ENCODE peak calls at places on chromosome 5, in eight cellular contexts. One of them, this sample, is unnamed.

GRCh38 chr5:159211712-159212111 is 2.4 kb upstream of the RNF145 start:
- DNase-seq in NCI-H2029 treated with DMSO at 0.1 percent for 48 hours: no peak
- DNase-seq in ovary: no peak
- DNase-seq in SW 1271: no peak
- DNase-seq in activated CD8-positive, alpha-beta memory T cell treated with anti-CD3 and anti-CD28 coated beads for 48 hours: no peak
- DNase-seq in GM12892: no peak
- DNase-seq in activated CD4-positive, alpha-beta T cell treated with anti-CD3 and anti-CD28 coated beads, Interleukin-2, amount 50 U/mL, for 1 hour: no peak
- DNase-seq in tibial artery: no peak
- DNase-seq in this sample: no peak

GRCh38 chr5:176793736-176794135 is 16.6 kb upstream of the UNC5A start:
- DNase-seq in tibial artery: no peak
- DNase-seq in activated CD8-positive, alpha-beta memory T cell treated with anti-CD3 and anti-CD28 coated beads for 48 hours: no peak
- DNase-seq in ovary: no peak
- DNase-seq in activated CD4-positive, alpha-beta T cell treated with anti-CD3 and anti-CD28 coated beads, Interleukin-2, amount 50 U/mL, for 1 hour: no peak
- DNase-seq in NCI-H2029 treated with DMSO at 0.1 percent for 48 hours: no peak
- DNase-seq in SW 1271: no peak
- DNase-seq in GM12892: no peak
- DNase-seq in this sample: no peak

GRCh38 chr5:121325930-121326329 is 525.8 kb upstream of the FTMT start:
- DNase-seq in activated CD4-positive, alpha-beta T cell treated with anti-CD3 and anti-CD28 coated beads, Interleukin-2, amount 50 U/mL, for 1 hour: no peak
- DNase-seq in GM12892: no peak
- DNase-seq in ovary: no peak
- DNase-seq in SW 1271: no peak
- DNase-seq in tibial artery: no peak
- DNase-seq in activated CD8-positive, alpha-beta memory T cell treated with anti-CD3 and anti-CD28 coated beads for 48 hours: no peak
- DNase-seq in NCI-H2029 treated with DMSO at 0.1 percent for 48 hours: no peak
- DNase-seq in this sample: no peak

GRCh38 chr5:3120013-3120412 is 368.5 kb upstream of the IRX2 start:
- DNase-seq in GM12892: no peak
- DNase-seq in NCI-H2029 treated with DMSO at 0.1 percent for 48 hours: no peak
- DNase-seq in tibial artery: no peak
- DNase-seq in activated CD8-positive, alpha-beta memory T cell treated with anti-CD3 and anti-CD28 coated beads for 48 hours: no peak
- DNase-seq in ovary: no peak
- DNase-seq in SW 1271: no peak
- DNase-seq in activated CD4-positive, alpha-beta T cell treated with anti-CD3 and anti-CD28 coated beads, Interleukin-2, amount 50 U/mL, for 1 hour: no peak
- DNase-seq in this sample: no peak

GRCh38 chr5:91499943-91500531 is 116.9 kb upstream of the ARRDC3 start:
- DNase-seq in GM12892: no peak
- DNase-seq in activated CD4-positive, alpha-beta T cell treated with anti-CD3 and anti-CD28 coated beads, Interleukin-2, amount 50 U/mL, for 1 hour: no peak
- DNase-seq in ovary: no peak
- DNase-seq in activated CD8-positive, alpha-beta memory T cell treated with anti-CD3 and anti-CD28 coated beads for 48 hours: no peak
- DNase-seq in NCI-H2029 treated with DMSO at 0.1 percent for 48 hours: peak; percentile 44
- DNase-seq in SW 1271: peak; percentile 68
- DNase-seq in tibial artery: no peak
- DNase-seq in this sample: no peak

GRCh38 chr5:633521-633955 is 21.4 kb downstream of the CEP72 start:
- DNase-seq in activated CD8-positive, alpha-beta memory T cell treated with anti-CD3 and anti-CD28 coated beads for 48 hours: no peak
- DNase-seq in tibial artery: no peak
- DNase-seq in SW 1271: no peak
- DNase-seq in GM12892: no peak
- DNase-seq in activated CD4-positive, alpha-beta T cell treated with anti-CD3 and anti-CD28 coated beads, Interleukin-2, amount 50 U/mL, for 1 hour: no peak
- DNase-seq in ovary: no peak
- DNase-seq in NCI-H2029 treated with DMSO at 0.1 percent for 48 hours: no peak
- DNase-seq in this sample: no peak

GRCh38 chr5:118967059-118967508 is 21.3 kb downstream of the DTWD2 start:
- DNase-seq in ovary: no peak
- DNase-seq in activated CD4-positive, alpha-beta T cell treated with anti-CD3 and anti-CD28 coated beads, Interleukin-2, amount 50 U/mL, for 1 hour: no peak
- DNase-seq in NCI-H2029 treated with DMSO at 0.1 percent for 48 hours: no peak
- DNase-seq in GM12892: no peak
- DNase-seq in SW 1271: no peak
- DNase-seq in activated CD8-positive, alpha-beta memory T cell treated with anti-CD3 and anti-CD28 coated beads for 48 hours: no peak
- DNase-seq in tibial artery: no peak
- DNase-seq in this sample: no peak

GRCh38 chr5:172939561-172939960 is 19.7 kb upstream of the RPL26L1 start:
- DNase-seq in activated CD8-positive, alpha-beta memory T cell treated with anti-CD3 and anti-CD28 coated beads for 48 hours: no peak
- DNase-seq in tibial artery: no peak
- DNase-seq in SW 1271: no peak
- DNase-seq in ovary: no peak
- DNase-seq in activated CD4-positive, alpha-beta T cell treated with anti-CD3 and anti-CD28 coated beads, Interleukin-2, amount 50 U/mL, for 1 hour: no peak
- DNase-seq in GM12892: no peak
- DNase-seq in NCI-H2029 treated with DMSO at 0.1 percent for 48 hours: peak; percentile 50
- DNase-seq in this sample: no peak

GRCh38 chr5:123125953-123126352 is 36.9 kb downstream of the PRDM6 start:
- DNase-seq in GM12892: no peak
- DNase-seq in activated CD4-positive, alpha-beta T cell treated with anti-CD3 and anti-CD28 coated beads, Interleukin-2, amount 50 U/mL, for 1 hour: no peak
- DNase-seq in ovary: no peak
- DNase-seq in activated CD8-positive, alpha-beta memory T cell treated with anti-CD3 and anti-CD28 coated beads for 48 hours: no peak
- DNase-seq in SW 1271: no peak
- DNase-seq in tibial artery: no peak
- DNase-seq in NCI-H2029 treated with DMSO at 0.1 percent for 48 hours: no peak
- DNase-seq in this sample: no peak

GRCh38 chr5:35773936-35774335 is 82.8 kb upstream of the IL7R start:
- DNase-seq in tibial artery: no peak
- DNase-seq in activated CD4-positive, alpha-beta T cell treated with anti-CD3 and anti-CD28 coated beads, Interleukin-2, amount 50 U/mL, for 1 hour: no peak
- DNase-seq in ovary: no peak
- DNase-seq in SW 1271: no peak
- DNase-seq in GM12892: no peak
- DNase-seq in NCI-H2029 treated with DMSO at 0.1 percent for 48 hours: no peak
- DNase-seq in activated CD8-positive, alpha-beta memory T cell treated with anti-CD3 and anti-CD28 coated beads for 48 hours: no peak
- DNase-seq in this sample: no peak

GRCh38 chr5:175842947-175843793 is 28.2 kb upstream of the CPLX2 start:
- DNase-seq in tibial artery: no peak
- DNase-seq in activated CD8-positive, alpha-beta memory T cell treated with anti-CD3 and anti-CD28 coated beads for 48 hours: no peak
- DNase-seq in GM12892: no peak
- DNase-seq in NCI-H2029 treated with DMSO at 0.1 percent for 48 hours: no peak
- DNase-seq in ovary: no peak
- DNase-seq in SW 1271: peak; percentile 11
- DNase-seq in activated CD4-positive, alpha-beta T cell treated with anti-CD3 and anti-CD28 coated beads, Interleukin-2, amount 50 U/mL, for 1 hour: no peak
- DNase-seq in this sample: no peak

GRCh38 chr5:1210832-1211251 is 9.4 kb downstream of the SLC6A19 start:
- DNase-seq in SW 1271: no peak
- DNase-seq in activated CD4-positive, alpha-beta T cell treated with anti-CD3 and anti-CD28 coated beads, Interleukin-2, amount 50 U/mL, for 1 hour: no peak
- DNase-seq in activated CD8-positive, alpha-beta memory T cell treated with anti-CD3 and anti-CD28 coated beads for 48 hours: no peak
- DNase-seq in tibial artery: no peak
- DNase-seq in NCI-H2029 treated with DMSO at 0.1 percent for 48 hours: no peak
- DNase-seq in GM12892: no peak
- DNase-seq in ovary: no peak
- DNase-seq in this sample: no peak

GRCh38 chr5:171024084-171024483 is 162.3 kb downstream of the RANBP17 start:
- DNase-seq in activated CD8-positive, alpha-beta memory T cell treated with anti-CD3 and anti-CD28 coated beads for 48 hours: no peak
- DNase-seq in activated CD4-positive, alpha-beta T cell treated with anti-CD3 and anti-CD28 coated beads, Interleukin-2, amount 50 U/mL, for 1 hour: no peak
- DNase-seq in NCI-H2029 treated with DMSO at 0.1 percent for 48 hours: no peak
- DNase-seq in ovary: no peak
- DNase-seq in SW 1271: no peak
- DNase-seq in GM12892: no peak
- DNase-seq in tibial artery: no peak
- DNase-seq in this sample: no peak

GRCh38 chr5:141637266-141637692 is 482 bp downstream of the RELL2 start:
- DNase-seq in ovary: no peak
- DNase-seq in activated CD8-positive, alpha-beta memory T cell treated with anti-CD3 and anti-CD28 coated beads for 48 hours: peak; percentile 20
- DNase-seq in activated CD4-positive, alpha-beta T cell treated with anti-CD3 and anti-CD28 coated beads, Interleukin-2, amount 50 U/mL, for 1 hour: peak; percentile 46
- DNase-seq in tibial artery: no peak
- DNase-seq in SW 1271: no peak
- DNase-seq in GM12892: no peak
- DNase-seq in NCI-H2029 treated with DMSO at 0.1 percent for 48 hours: no peak
- DNase-seq in this sample: peak; percentile 73

GRCh38 chr5:98468188-98468869 is 305.1 kb upstream of the RGMB start:
- DNase-seq in activated CD8-positive, alpha-beta memory T cell treated with anti-CD3 and anti-CD28 coated beads for 48 hours: no peak
- DNase-seq in NCI-H2029 treated with DMSO at 0.1 percent for 48 hours: no peak
- DNase-seq in activated CD4-positive, alpha-beta T cell treated with anti-CD3 and anti-CD28 coated beads, Interleukin-2, amount 50 U/mL, for 1 hour: no peak
- DNase-seq in ovary: no peak
- DNase-seq in SW 1271: peak; percentile 89
- DNase-seq in tibial artery: no peak
- DNase-seq in GM12892: no peak
- DNase-seq in this sample: no peak

GRCh38 chr5:44911501-44911900 is 102.8 kb downstream of the MRPS30 start:
- DNase-seq in SW 1271: no peak
- DNase-seq in ovary: no peak
- DNase-seq in tibial artery: no peak
- DNase-seq in NCI-H2029 treated with DMSO at 0.1 percent for 48 hours: no peak
- DNase-seq in activated CD4-positive, alpha-beta T cell treated with anti-CD3 and anti-CD28 coated beads, Interleukin-2, amount 50 U/mL, for 1 hour: no peak
- DNase-seq in activated CD8-positive, alpha-beta memory T cell treated with anti-CD3 and anti-CD28 coated beads for 48 hours: no peak
- DNase-seq in GM12892: no peak
- DNase-seq in this sample: no peak

GRCh38 chr5:145737578-145737977 is 97.6 kb downstream of the PRELID2 start:
- DNase-seq in NCI-H2029 treated with DMSO at 0.1 percent for 48 hours: no peak
- DNase-seq in activated CD8-positive, alpha-beta memory T cell treated with anti-CD3 and anti-CD28 coated beads for 48 hours: no peak
- DNase-seq in activated CD4-positive, alpha-beta T cell treated with anti-CD3 and anti-CD28 coated beads, Interleukin-2, amount 50 U/mL, for 1 hour: no peak
- DNase-seq in tibial artery: no peak
- DNase-seq in SW 1271: no peak
- DNase-seq in GM12892: no peak
- DNase-seq in ovary: no peak
- DNase-seq in this sample: no peak

GRCh38 chr5:125408582-125409069 is 662.2 kb upstream of the ZNF608 start:
- DNase-seq in NCI-H2029 treated with DMSO at 0.1 percent for 48 hours: peak; percentile 54
- DNase-seq in SW 1271: no peak
- DNase-seq in GM12892: no peak
- DNase-seq in activated CD8-positive, alpha-beta memory T cell treated with anti-CD3 and anti-CD28 coated beads for 48 hours: no peak
- DNase-seq in activated CD4-positive, alpha-beta T cell treated with anti-CD3 and anti-CD28 coated beads, Interleukin-2, amount 50 U/mL, for 1 hour: no peak
- DNase-seq in tibial artery: no peak
- DNase-seq in ovary: no peak
- DNase-seq in this sample: no peak

GRCh38 chr5:147307170-147307569 is 72.3 kb downstream of the STK32A start:
- DNase-seq in SW 1271: no peak
- DNase-seq in activated CD4-positive, alpha-beta T cell treated with anti-CD3 and anti-CD28 coated beads, Interleukin-2, amount 50 U/mL, for 1 hour: no peak
- DNase-seq in ovary: no peak
- DNase-seq in NCI-H2029 treated with DMSO at 0.1 percent for 48 hours: no peak
- DNase-seq in tibial artery: no peak
- DNase-seq in GM12892: no peak
- DNase-seq in activated CD8-positive, alpha-beta memory T cell treated with anti-CD3 and anti-CD28 coated beads for 48 hours: no peak
- DNase-seq in this sample: no peak

GRCh38 chr5:166382031-166382430 is 1909.4 kb upstream of the WWC1 start:
- DNase-seq in activated CD8-positive, alpha-beta memory T cell treated with anti-CD3 and anti-CD28 coated beads for 48 hours: no peak
- DNase-seq in tibial artery: no peak
- DNase-seq in ovary: no peak
- DNase-seq in activated CD4-positive, alpha-beta T cell treated with anti-CD3 and anti-CD28 coated beads, Interleukin-2, amount 50 U/mL, for 1 hour: no peak
- DNase-seq in GM12892: no peak
- DNase-seq in NCI-H2029 treated with DMSO at 0.1 percent for 48 hours: no peak
- DNase-seq in SW 1271: no peak
- DNase-seq in this sample: no peak

GRCh38 chr5:51033215-51033614 is 350.0 kb upstream of the ISL1 start:
- DNase-seq in SW 1271: no peak
- DNase-seq in activated CD4-positive, alpha-beta T cell treated with anti-CD3 and anti-CD28 coated beads, Interleukin-2, amount 50 U/mL, for 1 hour: no peak
- DNase-seq in NCI-H2029 treated with DMSO at 0.1 percent for 48 hours: peak; percentile 90
- DNase-seq in ovary: no peak
- DNase-seq in tibial artery: no peak
- DNase-seq in GM12892: no peak
- DNase-seq in activated CD8-positive, alpha-beta memory T cell treated with anti-CD3 and anti-CD28 coated beads for 48 hours: no peak
- DNase-seq in this sample: no peak

GRCh38 chr5:154446183-154447073 is 631 bp downstream of the SAP30L start:
- DNase-seq in GM12892: peak; percentile 33
- DNase-seq in SW 1271: peak; percentile 50
- DNase-seq in activated CD8-positive, alpha-beta memory T cell treated with anti-CD3 and anti-CD28 coated beads for 48 hours: peak; percentile 6
- DNase-seq in activated CD4-positive, alpha-beta T cell treated with anti-CD3 and anti-CD28 coated beads, Interleukin-2, amount 50 U/mL, for 1 hour: peak; percentile 32
- DNase-seq in tibial artery: peak; percentile 71
- DNase-seq in ovary: peak; percentile 61
- DNase-seq in NCI-H2029 treated with DMSO at 0.1 percent for 48 hours: no peak
- DNase-seq in this sample: peak; percentile 69

GRCh38 chr5:139903805-139904565 is 108.4 kb downstream of the PSD2 start:
- DNase-seq in GM12892: peak; percentile 64
- DNase-seq in tibial artery: no peak
- DNase-seq in activated CD8-positive, alpha-beta memory T cell treated with anti-CD3 and anti-CD28 coated beads for 48 hours: no peak
- DNase-seq in NCI-H2029 treated with DMSO at 0.1 percent for 48 hours: no peak
- DNase-seq in activated CD4-positive, alpha-beta T cell treated with anti-CD3 and anti-CD28 coated beads, Interleukin-2, amount 50 U/mL, for 1 hour: no peak
- DNase-seq in ovary: peak; percentile 68
- DNase-seq in SW 1271: no peak
- DNase-seq in this sample: no peak

GRCh38 chr5:6328173-6328572 is 50.2 kb downstream of the MED10 start:
- DNase-seq in SW 1271: no peak
- DNase-seq in tibial artery: no peak
- DNase-seq in GM12892: no peak
- DNase-seq in activated CD4-positive, alpha-beta T cell treated with anti-CD3 and anti-CD28 coated beads, Interleukin-2, amount 50 U/mL, for 1 hour: no peak
- DNase-seq in NCI-H2029 treated with DMSO at 0.1 percent for 48 hours: no peak
- DNase-seq in ovary: no peak
- DNase-seq in activated CD8-positive, alpha-beta memory T cell treated with anti-CD3 and anti-CD28 coated beads for 48 hours: no peak
- DNase-seq in this sample: no peak

GRCh38 chr5:92525131-92525530 is 1055.9 kb downstream of the NR2F1-AS1 start:
- DNase-seq in GM12892: no peak
- DNase-seq in ovary: no peak
- DNase-seq in tibial artery: no peak
- DNase-seq in SW 1271: no peak
- DNase-seq in activated CD4-positive, alpha-beta T cell treated with anti-CD3 and anti-CD28 coated beads, Interleukin-2, amount 50 U/mL, for 1 hour: no peak
- DNase-seq in NCI-H2029 treated with DMSO at 0.1 percent for 48 hours: no peak
- DNase-seq in activated CD8-positive, alpha-beta memory T cell treated with anti-CD3 and anti-CD28 coated beads for 48 hours: no peak
- DNase-seq in this sample: no peak

This sample was measured in natural killer cell treated with Interleukin-12 subunit alpha and Interleukin-12 subunit beta and Interleukin-15 and Interleukin-18, amount 100 ng/mL, for 72 hours.